ENCODE peak calls at places on chromosome 1, in four cellular contexts. F is stimulated activated CD4-positive, alpha-beta T cell treated with anti-CD3 and anti-CD28 coated beads, Interleukin-4, amount 100 ng/mL, for 1 hour; U is cardiac muscle cell; Z is uterus. O is an unnamed sample.

GRCh38 chr1:174966000-174966572 is 33.7 kb upstream of the CACYBP start:
- DNase-seq in F (no peak), U (peak), Z (no peak), O (no peak)

GRCh38 chr1:116152577-116152943 is 41.4 kb downstream of the MAB21L3 start:
- DNase-seq in F (no peak), U (no peak), Z (no peak), O (peak)

GRCh38 chr1:181094813-181095212 is 6.3 kb downstream of the IER5 start:
- DNase-seq in F (no peak), U (peak), Z (peak), O (no peak)

GRCh38 chr1:99643021-99643779 is 2.7 kb upstream of the PALMD start:
- DNase-seq in F (no peak), U (no peak), Z (no peak), O (no peak)

GRCh38 chr1:229812148-229812547 is 186.1 kb downstream of the URB2 start:
- DNase-seq in F (no peak), U (no peak), Z (no peak), O (no peak)

GRCh38 chr1:82880506-82880905 is 1079.8 kb downstream of the ADGRL2 start:
- DNase-seq in F (no peak), U (no peak), Z (no peak), O (no peak)

GRCh38 chr1:35708952-35709351 is 9.7 kb downstream of the C1orf216 start:
- DNase-seq in F (no peak), U (no peak), Z (no peak), O (no peak)

GRCh38 chr1:67685558-67686271 is 714 bp downstream of the GADD45A start:
- DNase-seq in F (peak), U (peak), Z (peak), O (peak)

GRCh38 chr1:167860231-167860923 is 53.6 kb downstream of the ADCY10 start:
- DNase-seq in F (no peak), U (no peak), Z (no peak), O (no peak)

GRCh38 chr1:204186597-204186996 is 9.7 kb downstream of the KISS1 start:
- DNase-seq in F (no peak), U (no peak), Z (no peak), O (no peak)

GRCh38 chr1:76158126-76158525 is 83.6 kb downstream of the ST6GALNAC3 start:
- DNase-seq in F (no peak), U (no peak), Z (no peak), O (no peak)

GRCh38 chr1:193726722-193727121 is 540.3 kb upstream of the B3GALT2 start:
- DNase-seq in F (no peak), U (no peak), Z (no peak), O (no peak)